ENCODE peak calls at places on chromosomes 3 and 15, in eight cellular contexts. S, H, W, U, K, M, F and D are unnamed samples. For H3K4me1, the result is how much of the 10 kb centered on the place peaks cover.

GRCh38 chr3:29140706-29141105 is 140.2 kb upstream of the RBMS3 start:
- DNase-seq in S (no peak), H (peak), W (no peak), U (no peak), K (no peak), M (no peak), F (no peak), D (no peak)

GRCh38 chr3:48301814-48302194 is 31.7 kb downstream of the SPINK8 start:
- DNase-seq in S (no peak), H (no peak), W (peak), U (peak), K (no peak), M (no peak), F (peak), D (peak)

GRCh38 chr3:11514191-11514770 is 129.4 kb downstream of the VGLL4 start:
- DNase-seq in S (no peak), H (no peak), W (no peak), U (no peak), K (no peak), M (no peak), F (peak), D (no peak)

GRCh38 chr15:77577350-77577749 is 55.4 kb downstream of the LINGO1 start:
- DNase-seq in S (no peak), H (no peak), W (no peak), U (no peak), K (no peak), M (no peak), F (no peak), D (no peak)

GRCh38 chr3:147427796-147428195 is 18.6 kb downstream of the ZIC1 start:
- DNase-seq in S (no peak), H (no peak), W (no peak), U (no peak), K (no peak), M (no peak), F (no peak), D (no peak)

GRCh38 chr3:74603292-74603691 is 11.2 kb downstream of the CNTN3 start:
- DNase-seq in S (no peak), H (no peak), W (no peak), U (no peak), K (no peak), M (no peak), F (no peak), D (no peak)

GRCh38 chr3:192684151-192684550 is 43.2 kb downstream of the FGF12 start:
- DNase-seq in S (no peak), H (no peak), W (no peak), U (no peak), K (no peak), M (no peak), F (no peak), D (no peak)

GRCh38 chr3:197139586-197139985 is 110.0 kb upstream of the MELTF start:
- DNase-seq in S (no peak), H (no peak), W (no peak), U (no peak), K (no peak), M (no peak), F (no peak), D (no peak)

GRCh38 chr3:141393151-141394076 is 25.1 kb downstream of the ZBTB38 start:
- DNase-seq in S (peak), H (no peak), W (no peak), U (no peak), K (peak), M (peak), F (peak), D (peak)

GRCh38 chr15:98658831-98659699 is 10.7 kb downstream of the IGF1R start:
- DNase-seq in S (peak), H (peak), W (peak), U (peak), K (no peak), M (peak), F (no peak), D (no peak)

GRCh38 chr3:8669019-8669418 is 24.4 kb upstream of the SSUH2 start:
- DNase-seq in S (no peak), H (no peak), W (no peak), U (no peak), K (no peak), M (no peak), F (no peak), D (no peak)

GRCh38 chr3:188706599-188706998 is 465.2 kb upstream of the TPRG1 start:
- DNase-seq in S (no peak), H (no peak), W (no peak), U (no peak), K (no peak), M (no peak), F (no peak), D (no peak)

GRCh38 chr15:49789436-49789835 is 168.6 kb downstream of the DTWD1 start:
- DNase-seq in S (no peak), H (no peak), W (no peak), U (no peak), K (no peak), M (no peak), F (no peak), D (no peak)

GRCh38 chr3:40387001-40387894 is at the start of gene ENTPD3:
- DNase-seq in S (no peak), H (peak), W (no peak), U (no peak), K (peak), M (peak), F (no peak), D (no peak)

GRCh38 chr3:48612270-48612669 is 2.8 kb upstream of the UQCRC1 start:
- DNase-seq in S (no peak), H (no peak), W (no peak), U (no peak), K (no peak), M (no peak), F (no peak), D (no peak)

GRCh38 chr3:45489730-45490309 is 101.4 kb downstream of the LARS2 start:
- DNase-seq in S (no peak), H (no peak), W (no peak), U (no peak), K (no peak), M (no peak), F (no peak), D (no peak)

GRCh38 chr3:143421556-143421955 is 302.0 kb downstream of the CHST2 start:
- DNase-seq in S (no peak), H (no peak), W (no peak), U (no peak), K (no peak), M (no peak), F (no peak), D (no peak)

GRCh38 chr3:110881069-110881468 is 190.5 kb upstream of the NECTIN3 start:
- DNase-seq in S (peak), H (peak), W (no peak), U (peak), K (peak), M (peak), F (peak), D (peak)

GRCh38 chr3:69294014-69294771 is 91.7 kb downstream of the FRMD4B start:
- DNase-seq in S (no peak), H (peak), W (no peak), U (no peak), K (no peak), M (no peak), F (no peak), D (no peak)

GRCh38 chr3:194284351-194284750 is 66.8 kb downstream of the CPN2 start:
- DNase-seq in S (no peak), H (no peak), W (no peak), U (no peak), K (no peak), M (no peak), F (no peak), D (peak)

GRCh38 chr15:38894260-38894948 is 329.8 kb upstream of the RASGRP1 start:
- DNase-seq in S (no peak), H (peak), W (peak), U (no peak), K (no peak), M (no peak), F (no peak), D (no peak)

GRCh38 chr15:27813139-27813538 is 286.0 kb downstream of the OCA2 start:
- DNase-seq in S (no peak), H (no peak), W (no peak), U (no peak), K (no peak), M (no peak), F (no peak), D (no peak)

GRCh38 chr3:190303887-190304286 is 18.4 kb downstream of the CLDN1 start:
- DNase-seq in S (no peak), H (no peak), W (no peak), U (no peak), K (no peak), M (no peak), F (no peak), D (no peak)

GRCh38 chr15:81776961-81777360 is 268.9 kb downstream of the MEX3B start:
- DNase-seq in S (no peak), H (no peak), W (no peak), U (no peak), K (no peak), M (no peak), F (no peak), D (no peak)

GRCh38 chr15:67009576-67010569 is 55.5 kb upstream of the SMAD3 start:
- DNase-seq in S (no peak), H (no peak), W (no peak), U (no peak), K (no peak), M (peak), F (no peak), D (no peak)
- H3K4me1 ChIP-seq in S (under half), H (under half), W (under half), U (under half), K (under half), M (under half), F (under half), D (under half)

DNA sequence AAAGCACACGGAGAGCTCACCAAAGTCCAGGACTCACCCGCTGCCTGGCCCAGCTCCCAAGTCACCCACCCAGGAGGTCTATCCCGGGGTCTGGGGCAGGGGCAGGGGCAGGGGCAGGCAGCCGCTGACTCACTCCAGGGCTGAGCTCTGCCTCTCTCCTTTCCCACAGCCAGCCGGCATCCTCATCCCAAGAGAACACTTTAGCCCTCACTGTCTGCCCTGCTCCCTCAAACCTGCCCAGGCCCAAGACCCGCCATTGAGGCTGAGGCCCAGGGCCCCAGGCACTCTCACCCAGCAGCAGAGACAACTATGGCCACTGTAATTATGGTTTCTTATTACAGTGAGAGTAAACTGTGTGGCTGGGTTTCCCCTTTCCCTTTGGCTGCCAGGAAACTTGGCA is 53.1 kb downstream of the IQSEC1 start:
- DNase-seq in S (no peak), H (no peak), W (no peak), U (no peak), K (no peak), M (no peak), F (no peak), D (no peak)
- H3K4me1 ChIP-seq in S (under half), H (under half), W (under half), U (under half), K (under half), M (under half), F (half or more), D (under half)

GRCh38 chr3:122076414-122077292 is 21.5 kb downstream of the CD86 start:
- DNase-seq in S (no peak), H (no peak), W (no peak), U (no peak), K (no peak), M (no peak), F (no peak), D (no peak)
- H3K4me1 ChIP-seq in S (under half), H (under half), W (under half), U (under half), K (under half), M (under half), F (under half), D (under half)

GRCh38 chr3:72630614-72631344 is 217.5 kb downstream of the SHQ1 start:
- DNase-seq in S (no peak), H (no peak), W (no peak), U (no peak), K (no peak), M (no peak), F (no peak), D (no peak)
- H3K4me1 ChIP-seq in S (under half), H (under half), W (under half), U (under half), K (under half), M (under half), F (under half), D (under half)

DNA sequence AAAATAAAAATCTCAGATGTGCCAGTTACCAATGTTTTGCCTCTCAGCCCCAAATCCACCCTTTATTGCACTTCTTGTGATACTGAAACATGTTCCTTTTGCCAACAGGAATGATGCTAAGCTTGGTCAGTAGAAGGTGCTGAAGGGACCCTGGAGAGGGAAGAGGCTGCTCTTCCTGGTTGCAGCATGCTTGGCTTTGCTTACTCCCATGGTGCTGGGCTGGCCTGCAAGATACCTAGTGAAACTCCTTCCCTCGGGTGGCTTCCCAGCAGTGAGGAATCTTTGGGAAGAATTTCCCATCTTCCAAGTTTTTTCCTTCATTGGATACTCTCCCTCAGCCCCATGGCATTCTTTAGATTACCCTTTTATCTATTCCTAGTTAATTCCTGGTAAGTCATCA is 151.8 kb upstream of the TGFBR2 start:
- DNase-seq in S (no peak), H (no peak), W (no peak), U (no peak), K (no peak), M (no peak), F (no peak), D (no peak)
- H3K4me1 ChIP-seq in S (under half), H (under half), W (under half), U (under half), K (under half), M (under half), F (under half), D (under half)

GRCh38 chr3:56785499-56785898 is 16.2 kb downstream of the ARHGEF3 start:
- DNase-seq in S (no peak), H (no peak), W (no peak), U (no peak), K (no peak), M (no peak), F (no peak), D (no peak)

GRCh38 chr3:56787258-56787777 is 14.4 kb downstream of the ARHGEF3 start:
- DNase-seq in S (no peak), H (no peak), W (no peak), U (no peak), K (no peak), M (no peak), F (no peak), D (no peak)

GRCh38 chr3:56790016-56790950 is 11.5 kb downstream of the ARHGEF3 start:
- DNase-seq in S (no peak), H (no peak), W (no peak), U (no peak), K (no peak), M (peak), F (no peak), D (no peak)

GRCh38 chr3:56787784-56788256 is 13.9 kb downstream of the ARHGEF3 start:
- DNase-seq in S (no peak), H (no peak), W (no peak), U (no peak), K (no peak), M (no peak), F (no peak), D (no peak)

DNA sequence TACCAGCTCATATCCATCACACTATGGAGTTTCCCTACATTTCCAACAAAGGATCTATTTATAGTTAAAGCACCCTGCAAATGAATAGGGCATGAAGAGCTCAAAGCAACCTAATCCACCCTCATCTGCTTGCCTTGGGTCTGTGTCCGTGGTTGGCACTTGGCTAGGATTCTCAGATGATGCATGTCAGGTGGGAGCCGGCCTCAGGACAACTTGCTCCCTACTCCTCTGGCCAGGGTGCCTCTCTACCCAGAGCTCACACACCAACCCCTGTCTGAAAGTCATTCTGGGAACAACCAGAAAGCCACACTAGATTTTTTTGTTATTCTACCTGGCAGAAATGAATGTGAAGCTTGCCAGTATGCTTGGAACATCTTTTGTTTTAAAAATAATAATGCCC is 13.2 kb downstream of the ARHGEF3 start:
- DNase-seq in S (no peak), H (no peak), W (no peak), U (no peak), K (no peak), M (no peak), F (no peak), D (no peak)
- H3K4me1 ChIP-seq in S (under half), H (under half), W (under half), U (under half), K (under half), M (under half), F (half or more), D (half or more)

GRCh38 chr3:139534444-139534812 is 5.1 kb downstream of the RBP1 start:
- DNase-seq in S (peak), H (no peak), W (no peak), U (peak), K (no peak), M (no peak), F (peak), D (no peak)
- H3K4me1 ChIP-seq in S (under half), H (under half), W (under half), U (half or more), K (under half), M (under half), F (half or more), D (under half)

DNA sequence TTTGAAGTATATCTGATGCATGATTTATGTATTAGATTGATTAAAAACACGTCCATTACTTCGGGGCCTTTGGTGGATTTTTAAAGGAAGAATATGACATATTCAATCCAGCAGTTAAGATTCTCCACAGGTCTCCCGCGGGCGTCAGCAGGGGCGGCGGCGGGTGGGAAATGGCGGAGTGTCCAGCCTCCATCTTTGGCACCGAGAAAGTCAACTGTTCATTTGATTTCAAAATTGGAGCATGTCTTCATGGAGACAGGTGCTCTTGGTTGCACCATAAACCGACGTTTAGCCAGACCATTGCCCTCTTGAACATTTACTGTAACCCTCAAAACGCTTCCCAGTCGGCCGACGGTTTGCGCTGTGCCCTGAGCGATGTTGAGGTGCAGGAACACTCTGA is 7.2 kb upstream of the NANOGP8 start:
- DNase-seq in S (no peak), H (no peak), W (no peak), U (no peak), K (no peak), M (no peak), F (no peak), D (no peak)
- H3K4me1 ChIP-seq in S (under half), H (under half), W (under half), U (under half), K (under half), M (under half), F (under half), D (under half)